ENCODE peak calls at places on chromosomes 7 and 10, in ten cellular contexts. X is suprapubic skin, O is transverse colon, S is A549, H is ovary, E is GM12878, F is sigmoid colon, U is K562, A is stomach, M is HepG2. J is an unnamed sample.
A peak's percentile ranks its signal among the peaks of the same experiment; 100 is the strongest.

GRCh38 chr10:8767616-8768015 is 713.1 kb downstream of the GATA3 start:
- DNase-seq in X (no peak), O (no peak), S (no peak), H (no peak), E (no peak), F (no peak), U (no peak), A (no peak), M (no peak), J (no peak)

GRCh38 chr7:157782041-157782440 is 445.2 kb downstream of the DNAJB6 start:
- DNase-seq in X (no peak), O (no peak), S (no peak), H (no peak), E (no peak), F (no peak), U (no peak), A (no peak), M (no peak), J (no peak)

GRCh38 chr10:123967626-123968243 is 76.1 kb upstream of the CPXM2 start:
- DNase-seq in X (peak; percentile 89), O (peak; percentile 76), S (peak; percentile 84), H (peak; percentile 84), E (no peak), F (peak; percentile 88), U (peak; percentile 54), A (peak; percentile 67), M (peak; percentile 33), J (peak; percentile 51)

GRCh38 chr10:48927198-48927597 is 12.4 kb downstream of the LRRC18 start:
- DNase-seq in X (no peak), O (no peak), S (no peak), H (no peak), E (no peak), F (no peak), U (no peak), A (no peak), M (no peak), J (no peak)

GRCh38 chr7:2843191-2843685 is 870 bp downstream of the GNA12 start:
- DNase-seq in X (no peak), O (no peak), S (no peak), H (peak; percentile 53), E (no peak), F (no peak), U (no peak), A (no peak), M (no peak), J (no peak)

GRCh38 chr10:338176-339037 is 203.2 kb downstream of the ZMYND11 start:
- DNase-seq in X (no peak), O (no peak), S (peak; percentile 41), H (no peak), E (no peak), F (no peak), U (no peak), A (peak; percentile 73), M (no peak), J (no peak)

GRCh38 chr7:155550916-155551315 is 4.6 kb upstream of the CNPY1 start:
- DNase-seq in X (no peak), O (no peak), S (no peak), H (no peak), E (no peak), F (no peak), U (no peak), A (no peak), M (no peak), J (no peak)

GRCh38 chr7:135341049-135341448 is 107.4 kb downstream of the STRA8 start:
- DNase-seq in X (no peak), O (peak; percentile 76), S (no peak), H (no peak), E (no peak), F (no peak), U (no peak), A (no peak), M (peak; percentile 59), J (no peak)

GRCh38 chr10:86946215-86947170 is 10.9 kb downstream of the MMRN2 start:
- DNase-seq in X (peak; percentile 78), O (peak; percentile 25), S (no peak), H (peak; percentile 48), E (no peak), F (peak; percentile 81), U (no peak), A (peak; percentile 62), M (no peak), J (no peak)

GRCh38 chr7:79454325-79454960 is 976 bp upstream of the MAGI2 start:
- DNase-seq in X (no peak), O (peak; percentile 8), S (no peak), H (peak; percentile 67), E (no peak), F (peak; percentile 71), U (no peak), A (no peak), M (no peak), J (peak; percentile 13)

GRCh38 chr10:76115471-76116155 is 684.2 kb downstream of the LRMDA start:
- DNase-seq in X (no peak), O (no peak), S (no peak), H (no peak), E (no peak), F (no peak), U (no peak), A (no peak), M (no peak), J (no peak)

GRCh38 chr10:24277771-24278518 is 69.0 kb downstream of the KIAA1217 start:
- DNase-seq in X (no peak), O (no peak), S (no peak), H (no peak), E (no peak), F (no peak), U (no peak), A (no peak), M (no peak), J (no peak)

GRCh38 chr7:134752006-134752760 is 27.3 kb upstream of the CALD1 start:
- DNase-seq in X (no peak), O (no peak), S (no peak), H (no peak), E (no peak), F (no peak), U (no peak), A (no peak), M (no peak), J (no peak)

GRCh38 chr10:124560377-124560776 is 98.8 kb downstream of the LHPP start:
- DNase-seq in X (no peak), O (peak; percentile 28), S (no peak), H (peak; percentile 77), E (no peak), F (peak; percentile 91), U (no peak), A (no peak), M (no peak), J (peak; percentile 60)

GRCh38 chr7:70113543-70113942 is 515.3 kb downstream of the AUTS2 start:
- DNase-seq in X (no peak), O (no peak), S (no peak), H (no peak), E (no peak), F (no peak), U (no peak), A (no peak), M (no peak), J (no peak)

GRCh38 chr7:70114854-70115253 is 516.6 kb downstream of the AUTS2 start:
- DNase-seq in X (no peak), O (no peak), S (no peak), H (no peak), E (no peak), F (no peak), U (no peak), A (no peak), M (no peak), J (no peak)

GRCh38 chr7:70116867-70117266 is 518.6 kb downstream of the AUTS2 start:
- DNase-seq in X (no peak), O (no peak), S (no peak), H (no peak), E (no peak), F (no peak), U (no peak), A (no peak), M (no peak), J (no peak)

GRCh38 chr7:70116244-70116643 is 518.0 kb downstream of the AUTS2 start:
- DNase-seq in X (no peak), O (no peak), S (no peak), H (no peak), E (no peak), F (no peak), U (no peak), A (no peak), M (no peak), J (no peak)

GRCh38 chr7:70113078-70113477 is 514.8 kb downstream of the AUTS2 start:
- DNase-seq in X (no peak), O (no peak), S (no peak), H (no peak), E (no peak), F (no peak), U (no peak), A (no peak), M (no peak), J (no peak)
- TF ChIP-seq EP300 in X (no peak), O (no peak), S (no peak), H (no peak), E (no peak), F (no peak), U (no peak), A (no peak), M (no peak), J (no peak)

GRCh38 chr7:124992881-124993562 is 63.4 kb upstream of the POT1 start:
- DNase-seq in X (no peak), O (no peak), S (peak; percentile 6), H (no peak), E (no peak), F (no peak), U (peak; percentile 78), A (peak; percentile 33), M (no peak), J (no peak)
- H3K27ac ChIP-seq in X (no peak overlapping the region), O (no peak overlapping the region), S (peak overlapping the region; percentile 15), H (no peak overlapping the region), E (no peak overlapping the region), F (no peak overlapping the region), U (peak overlapping the region; percentile 61), A (peak overlapping the region; percentile 29), M (no peak overlapping the region), J (no peak overlapping the region)

GRCh38 chr10:61663466-61663865 is 737 bp downstream of the CABCOCO1 start:
- DNase-seq in X (no peak), O (no peak), S (no peak), H (no peak), E (no peak), F (no peak), U (no peak), A (no peak), M (no peak), J (no peak)
- H3K4me3 ChIP-seq in X (peak overlapping the region; percentile 66), O (no peak overlapping the region), S (peak overlapping the region; percentile 56), H (peak overlapping the region; percentile 53), E (no peak overlapping the region), F (peak overlapping the region; percentile 70), U (no peak overlapping the region), A (peak overlapping the region; percentile 61), M (no peak overlapping the region), J (no peak overlapping the region)

DNA sequence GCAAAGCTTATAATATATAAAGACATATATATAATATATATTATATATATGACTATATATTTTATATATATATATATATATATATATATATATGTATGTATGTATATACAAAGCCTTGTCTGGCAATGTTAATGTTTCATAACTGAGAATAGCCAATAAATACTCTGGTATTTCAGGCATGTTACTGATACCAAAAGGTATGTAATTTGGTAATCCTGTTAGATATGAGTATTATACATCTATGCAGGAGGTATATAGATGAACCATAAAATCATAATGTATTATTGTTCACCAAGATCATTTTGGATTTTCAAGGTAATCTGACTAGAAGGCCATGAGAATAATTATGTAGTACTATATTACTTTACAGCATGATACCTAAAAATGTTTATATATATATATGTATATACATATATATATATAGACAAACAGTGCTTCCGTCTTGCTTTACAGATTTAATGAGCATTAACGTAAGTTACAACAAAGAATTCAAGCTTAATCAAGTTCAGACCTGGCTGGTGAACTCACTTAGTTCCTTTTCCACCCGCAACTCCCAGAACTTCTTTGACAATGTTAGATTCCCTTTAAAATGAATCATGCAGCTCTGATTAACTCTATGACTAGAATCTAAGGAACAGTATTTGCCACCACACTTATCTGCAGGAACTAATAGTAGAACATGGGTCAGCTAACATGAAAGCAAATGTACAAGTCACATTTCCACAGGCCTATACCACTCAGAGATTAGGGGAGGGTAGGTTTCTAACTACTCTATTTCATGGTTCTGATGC is 82.7 kb downstream of the SLC25A13 start:
- DNase-seq in X (no peak), O (no peak), S (no peak), H (no peak), E (no peak), F (no peak), U (no peak), A (no peak), M (no peak), J (no peak)
- TF ChIP-seq EP300 in X (no peak), O (no peak), S (no peak), H (no peak), E (no peak), F (no peak), U (no peak), A (no peak), M (no peak), J (no peak)

J was measured in tibial nerve.